ENCODE peak calls at places on chromosomes 3 and 15, in five cellular contexts. Q is stimulated activated CD8-positive, alpha-beta memory T cell treated with anti-CD3 and anti-CD28 coated beads, Interleukin-15, amount 100 ng/mL, for 24 hours; Z is T-helper 1 cell; U is WTC11; I is AG04450. X is an unnamed sample.

GRCh38 chr3:49727924-49728361 is 4.2 kb upstream of the GMPPB start:
- DNase-seq in Q (no peak), Z (no peak), U (no peak), I (no peak), X (no peak)

GRCh38 chr15:78082106-78082742 is 4.7 kb upstream of the TBC1D2B start:
- DNase-seq in Q (no peak), Z (no peak), U (no peak), I (no peak), X (no peak)

GRCh38 chr3:178520436-178520835 is 15.8 kb upstream of the KCNMB2 start:
- DNase-seq in Q (no peak), Z (no peak), U (no peak), I (no peak), X (no peak)

GRCh38 chr15:78422571-78423340 is 15.3 kb upstream of the IREB2 start:
- DNase-seq in Q (peak), Z (peak), U (peak), I (peak), X (no peak)

GRCh38 chr15:58852347-58852746 is 81.1 kb downstream of the SLTM start:
- DNase-seq in Q (no peak), Z (no peak), U (no peak), I (no peak), X (no peak)

GRCh38 chr3:117036259-117036799 is 326.8 kb downstream of the TUSC7 start:
- DNase-seq in Q (no peak), Z (no peak), U (no peak), I (peak), X (no peak)

GRCh38 chr3:24135280-24135679 is 190.2 kb downstream of the NR1D2 start:
- DNase-seq in Q (no peak), Z (no peak), U (no peak), I (no peak), X (no peak)

GRCh38 chr3:12405432-12406272 is 78.6 kb upstream of the TSEN2 start:
- DNase-seq in Q (no peak), Z (no peak), U (no peak), I (peak), X (no peak)

GRCh38 chr3:45795882-45796765 is at the start of gene SLC6A20:
- DNase-seq in Q (no peak), Z (no peak), U (peak), I (no peak), X (no peak)

GRCh38 chr15:90610220-90610619 is 80.5 kb downstream of the CRTC3 start:
- DNase-seq in Q (no peak), Z (no peak), U (no peak), I (peak), X (no peak)

X was measured in epithelial cell of prostate.